ENCODE peak calls at places on chromosomes 12 and 14, in ten cellular contexts. C is amygdala; R is central memory CD4-positive, alpha-beta T cell; X is amniotic stem cell; S is NCI-H1694; F is neural crest cell; H is CD8-positive, alpha-beta T cell; W is AG09319; V is stimulated activated CD8-positive, alpha-beta memory T cell treated with anti-CD3 and anti-CD28 coated beads, Interleukin-15, amount 100 ng/mL, for 1 hour; E is endodermal cell. B is an unnamed sample.

GRCh38 chr12:54033106-54033979 is 493 bp downstream of the HOXC5 start:
- DNase-seq in C (no peak), R (no peak), X (no peak), S (peak; percentile 38), F (no peak), H (no peak), W (no peak), V (no peak), E (peak; percentile 78), B (no peak)

GRCh38 chr14:99884834-99885648 is 91.8 kb downstream of the EML1 start:
- DNase-seq in C (no peak), R (peak; percentile 49), X (no peak), S (peak; percentile 87), F (no peak), H (no peak), W (peak; percentile 43), V (no peak), E (no peak), B (peak; percentile 22)

GRCh38 chr12:111766608-111767361 is at the start of gene ALDH2:
- DNase-seq in C (peak; percentile 64), R (peak; percentile 1), X (no peak), S (peak; percentile 49), F (peak; percentile 69), H (no peak), W (no peak), V (no peak), E (peak; percentile 98), B (no peak)

GRCh38 chr12:14950982-14951746 is 10.2 kb downstream of the ARHGDIB start:
- DNase-seq in C (no peak), R (no peak), X (no peak), S (no peak), F (no peak), H (no peak), W (no peak), V (no peak), E (peak; percentile 80), B (no peak)

GRCh38 chr14:75046275-75046674 is 5.0 kb downstream of the MLH3 start:
- DNase-seq in C (no peak), R (no peak), X (no peak), S (no peak), F (no peak), H (no peak), W (no peak), V (no peak), E (no peak), B (no peak)

GRCh38 chr12:48615681-48616080 is 45.8 kb upstream of the LALBA start:
- DNase-seq in C (no peak), R (no peak), X (no peak), S (no peak), F (no peak), H (no peak), W (no peak), V (no peak), E (no peak), B (no peak)

GRCh38 chr14:33120341-33120740 is 181.7 kb downstream of the NPAS3 start:
- DNase-seq in C (no peak), R (no peak), X (no peak), S (peak; percentile 0), F (no peak), H (no peak), W (no peak), V (no peak), E (no peak), B (no peak)

GRCh38 chr14:101512396-101512695 is 48.9 kb upstream of the DIO3 start:
- DNase-seq in C (no peak), R (no peak), X (no peak), S (no peak), F (no peak), H (no peak), W (no peak), V (no peak), E (no peak), B (no peak)

GRCh38 chr14:31536201-31536960 is 24.8 kb upstream of the NUBPL start:
- DNase-seq in C (no peak), R (no peak), X (no peak), S (no peak), F (no peak), H (no peak), W (no peak), V (no peak), E (no peak), B (no peak)

GRCh38 chr12:49086116-49086515 is 8.5 kb downstream of the DHH start:
- DNase-seq in C (no peak), R (no peak), X (no peak), S (no peak), F (no peak), H (no peak), W (no peak), V (no peak), E (no peak), B (no peak)

GRCh38 chr14:100747736-100748135 is 21.0 kb downstream of the DLK1 start:
- DNase-seq in C (no peak), R (no peak), X (no peak), S (no peak), F (no peak), H (no peak), W (no peak), V (no peak), E (peak; percentile 24), B (no peak)

GRCh38 chr12:69161835-69162234 is 77.5 kb upstream of the CPSF6 start:
- DNase-seq in C (no peak), R (peak; percentile 62), X (no peak), S (no peak), F (no peak), H (no peak), W (no peak), V (no peak), E (no peak), B (no peak)

B was measured in CMK.